ENCODE peak calls at places on chromosome 11, in five cellular contexts. R, G, C, N and Y are unnamed samples.

GRCh38 chr11:16986434-16987204 is 27.6 kb downstream of the PLEKHA7 start:
- DNase-seq in G (no peak), N (no peak), R (peak), C (peak), Y (no peak)

GRCh38 chr11:62544521-62545436 is 1.8 kb downstream of the AHNAK start:
- DNase-seq in R (no peak), N (peak), G (no peak), C (no peak), Y (no peak)

GRCh38 chr11:120188371-120188770 is 22.5 kb upstream of the OAF start:
- DNase-seq in N (no peak), R (no peak), C (no peak), G (peak), Y (no peak)

GRCh38 chr11:61484541-61484940 is 24.0 kb upstream of the LRRC10B start:
- DNase-seq in R (no peak), N (no peak), C (no peak), G (no peak), Y (no peak)

GRCh38 chr11:2210366-2211112 is 38.9 kb upstream of the TH start:
- DNase-seq in N (no peak), R (no peak), G (peak), C (no peak), Y (no peak)

GRCh38 chr11:61193596-61193995 is 9.7 kb upstream of the PGA3 start:
- DNase-seq in C (no peak), G (no peak), N (no peak), R (no peak), Y (no peak)

GRCh38 chr11:58927393-58928081 is 11.8 kb upstream of the GLYATL1 start:
- DNase-seq in G (no peak), R (peak), N (no peak), C (peak), Y (no peak)

GRCh38 chr11:13120691-13121090 is 111.6 kb downstream of the RASSF10 start:
- DNase-seq in N (no peak), G (no peak), C (no peak), R (no peak), Y (no peak)

GRCh38 chr11:107928767-107929507 is 689 bp downstream of the RAB39A start:
- DNase-seq in G (peak), N (peak), R (no peak), C (peak), Y (peak)

GRCh38 chr11:130580372-130580771 is 131.9 kb downstream of the ADAMTS15 start:
- DNase-seq in R (no peak), N (peak), G (no peak), C (no peak), Y (no peak)

GRCh38 chr11:55942785-55943392 is 6.7 kb upstream of the OR5I1 start:
- DNase-seq in C (no peak), R (no peak), N (no peak), G (no peak), Y (peak)

GRCh38 chr11:119937412-119937811 is 200.5 kb downstream of the TRIM29 start:
- DNase-seq in C (no peak), N (no peak), G (no peak), R (no peak), Y (no peak)

DNA sequence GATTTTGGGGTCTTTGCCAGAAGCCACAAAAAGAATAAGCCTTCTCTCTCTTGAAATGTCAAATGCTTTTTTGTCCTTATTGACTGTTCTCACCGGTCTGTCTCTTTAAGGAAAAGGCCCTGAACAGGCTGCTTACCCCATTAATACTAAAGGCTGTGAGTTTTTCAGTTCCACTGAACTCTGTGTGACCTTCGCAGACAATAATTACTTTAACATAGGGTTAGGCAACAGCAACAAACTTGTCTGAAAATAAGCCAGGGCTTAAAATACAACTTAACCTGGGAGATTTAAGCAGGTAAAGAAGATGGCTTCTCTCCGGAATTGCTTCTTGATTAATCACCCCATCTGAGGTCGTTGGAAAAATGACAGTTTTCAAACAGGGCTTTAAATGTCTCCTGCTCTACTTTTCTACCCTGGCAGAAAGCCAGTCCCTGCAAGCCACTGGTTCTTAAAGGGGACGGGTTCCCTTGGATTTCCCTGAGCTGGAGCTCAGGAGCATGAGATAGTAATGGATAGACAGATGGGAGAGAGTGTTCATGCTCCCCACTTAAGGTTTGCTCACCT is 69.4 kb downstream of the ARL14EP start:
- DNase-seq in N (no peak), R (no peak), G (no peak), C (no peak), Y (no peak)
- H3K27ac ChIP-seq in N (no peak), R (peak), G (no peak), C (no peak), Y (no peak)

GRCh38 chr11:73343076-73343833 is 32.9 kb upstream of the RELT start:
- DNase-seq in C (no peak), G (no peak), R (no peak), N (no peak), Y (no peak)

GRCh38 chr11:73344191-73344607 is 32.0 kb upstream of the RELT start:
- DNase-seq in N (peak), G (no peak), C (no peak), R (no peak), Y (no peak)

GRCh38 chr11:73345481-73346147 is 30.6 kb upstream of the RELT start:
- DNase-seq in N (no peak), R (no peak), C (no peak), G (no peak), Y (no peak)

GRCh38 chr11:73340164-73340563 is 32.1 kb downstream of the ARHGEF17 start:
- DNase-seq in G (no peak), C (no peak), R (no peak), N (no peak), Y (no peak)

DNA sequence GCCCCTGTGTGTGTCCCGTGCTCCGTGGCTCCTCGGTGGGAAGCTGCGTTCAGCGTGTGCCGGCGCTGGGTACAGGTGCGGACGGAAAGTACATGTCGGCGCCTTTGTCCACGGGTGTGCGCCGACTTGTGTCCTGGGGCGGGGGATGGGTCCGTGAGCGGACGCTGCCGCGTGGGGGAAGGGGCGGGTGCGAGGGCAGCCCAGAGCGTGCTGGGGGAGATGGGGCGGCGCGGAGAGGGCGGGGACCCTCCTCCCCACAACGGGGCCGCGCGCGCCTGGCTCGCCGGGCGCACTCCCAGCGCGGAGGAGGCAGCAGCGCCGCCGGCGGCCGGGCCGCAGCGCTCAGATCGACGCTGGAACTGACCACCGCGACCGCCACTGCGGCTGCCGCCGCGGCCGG is 33.6 kb upstream of the RELT start:
- DNase-seq in N (no peak), R (no peak), C (no peak), G (no peak), Y (no peak)
- H3K4me3 ChIP-seq in N (no peak), R (peak), C (no peak), G (peak), Y (no peak)

GRCh38 chr11:124737638-124738293 is 2.0 kb upstream of the NRGN start:
- DNase-seq in N (no peak), G (no peak), C (no peak), R (no peak), Y (no peak)
- H3K27ac ChIP-seq in N (no peak), G (no peak), C (no peak), R (no peak), Y (no peak)

GRCh38 chr11:47980907-47981621 is 705 bp downstream of the PTPRJ start:
- DNase-seq in C (peak), R (no peak), N (peak), G (peak), Y (no peak)
- H3K4me3 ChIP-seq in C (peak), R (peak), N (peak), G (peak), Y (peak)